ENCODE peak calls at places on chromosome 9, in four cellular contexts. I is mucosa of descending colon, O is mammary epithelial cell, H is bronchial epithelial cell. K is an unnamed sample.

GRCh38 chr9:35510745-35511428 is 21.0 kb downstream of the RUSC2 start:
- DNase-seq in O (peak; percentile 50), H (peak; percentile 83), I (peak; percentile 52), K (peak; percentile 93)

GRCh38 chr9:101738566-101739183 is at the start of gene GRIN3A:
- DNase-seq in H (no peak), O (no peak), I (peak; percentile 55), K (no peak)

GRCh38 chr9:32991895-32992595 is 9.4 kb downstream of the APTX start:
- DNase-seq in O (no peak), H (no peak), I (no peak), K (no peak)

GRCh38 chr9:27151693-27152397 is 42.8 kb downstream of the TEK start:
- DNase-seq in I (no peak), H (peak; percentile 63), O (peak; percentile 30), K (peak; percentile 47)

GRCh38 chr9:14515564-14516198 is 177.6 kb downstream of the ZDHHC21 start:
- DNase-seq in H (no peak), I (no peak), O (no peak), K (peak; percentile 69)

GRCh38 chr9:131608469-131609115 is 63.3 kb downstream of the PRRT1B start:
- DNase-seq in H (peak; percentile 86), I (no peak), O (peak; percentile 81), K (peak; percentile 85)

GRCh38 chr9:32180597-32180996 is 203.8 kb upstream of the ACO1 start:
- DNase-seq in O (no peak), H (no peak), I (no peak), K (no peak)

GRCh38 chr9:97717866-97718265 is 20.7 kb upstream of the XPA start:
- DNase-seq in I (no peak), H (no peak), O (no peak), K (no peak)

GRCh38 chr9:126113756-126114408 is 212.7 kb upstream of the MVB12B start:
- DNase-seq in H (no peak), O (no peak), I (no peak), K (no peak)

GRCh38 chr9:15222313-15222712 is 84.7 kb downstream of the TTC39B start:
- DNase-seq in O (peak; percentile 50), H (no peak), I (no peak), K (no peak)

GRCh38 chr9:120892177-120892747 is 15.3 kb upstream of the PHF19 start:
- DNase-seq in O (no peak), H (no peak), I (no peak), K (no peak)

GRCh38 chr9:77807295-77807694 is 159.2 kb upstream of the GNA14 start:
- DNase-seq in H (peak; percentile 99), O (peak; percentile 93), I (no peak), K (peak; percentile 73)

GRCh38 chr9:14687042-14687719 is 6.1 kb downstream of the ZDHHC21 start:
- DNase-seq in H (peak; percentile 73), I (peak; percentile 27), O (peak; percentile 58), K (peak; percentile 94)

GRCh38 chr9:2634818-2635217 is 13.2 kb downstream of the VLDLR start:
- DNase-seq in H (no peak), O (no peak), I (no peak), K (no peak)
- H3K4me3 ChIP-seq in H (no peak overlapping the region), O (no peak overlapping the region), I (no peak overlapping the region), K (no peak overlapping the region)

DNA sequence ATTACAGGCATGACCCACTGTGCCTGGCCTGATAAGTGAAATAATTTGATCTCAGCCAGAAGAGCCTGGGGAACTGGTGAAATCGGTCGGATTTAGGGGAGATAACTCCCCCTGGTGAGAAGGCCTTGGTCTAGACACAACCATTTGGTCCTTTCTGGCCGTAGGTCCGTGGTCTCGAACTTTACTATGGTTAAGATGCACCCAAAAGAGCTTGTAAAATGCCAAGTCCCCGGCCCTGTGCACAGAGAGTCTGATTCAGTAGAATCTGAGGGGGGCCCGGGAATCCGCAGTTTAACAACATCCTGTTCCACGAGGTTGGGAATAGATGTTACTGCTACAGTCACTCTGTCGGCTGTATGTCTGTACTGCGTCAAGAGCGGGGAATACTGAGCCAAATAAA is 140.7 kb downstream of the C9orf50 start:
- DNase-seq in I (no peak), O (no peak), H (no peak), K (peak; percentile 52)
- TF ChIP-seq CTCF in I (no peak), O (no peak), H (no peak), K (peak; percentile 12)

DNA sequence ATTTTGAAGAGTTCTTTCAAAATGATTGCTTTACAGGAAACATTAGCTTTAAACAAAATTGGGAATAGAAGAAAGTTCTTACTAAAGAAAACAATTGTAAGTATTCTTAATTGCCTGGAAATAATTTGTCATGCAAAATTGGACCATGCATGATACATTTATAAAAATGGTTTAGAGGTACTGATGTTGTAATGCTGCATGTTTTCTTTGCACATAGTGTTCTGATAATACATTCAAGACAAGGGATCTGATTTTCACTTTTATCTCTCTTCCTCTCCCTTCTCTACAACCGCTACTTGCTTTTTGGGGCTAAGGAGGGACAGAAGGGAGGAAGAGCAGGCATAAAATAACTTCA is 211.6 kb upstream of the MPDZ start:
- DNase-seq in O (no peak), H (no peak), I (no peak), K (no peak)
- H3K4me3 ChIP-seq in O (no peak overlapping the region), H (no peak overlapping the region), I (no peak overlapping the region), K (no peak overlapping the region)

GRCh38 chr9:136092353-136092650 is 2.8 kb downstream of the NACC2 start:
- DNase-seq in O (no peak), H (no peak), I (no peak), K (no peak)

GRCh38 chr9:136093995-136094881 is 851 bp downstream of the NACC2 start:
- DNase-seq in O (peak; percentile 62), H (peak; percentile 18), I (peak; percentile 83), K (peak; percentile 42)

GRCh38 chr9:136092741-136093140 is 2.3 kb downstream of the NACC2 start:
- DNase-seq in I (peak; percentile 38), H (no peak), O (no peak), K (no peak)

GRCh38 chr9:136095028-136095494 is at the start of gene NACC2:
- DNase-seq in O (peak; percentile 70), I (peak; percentile 85), H (peak; percentile 28), K (peak; percentile 53)

DNA sequence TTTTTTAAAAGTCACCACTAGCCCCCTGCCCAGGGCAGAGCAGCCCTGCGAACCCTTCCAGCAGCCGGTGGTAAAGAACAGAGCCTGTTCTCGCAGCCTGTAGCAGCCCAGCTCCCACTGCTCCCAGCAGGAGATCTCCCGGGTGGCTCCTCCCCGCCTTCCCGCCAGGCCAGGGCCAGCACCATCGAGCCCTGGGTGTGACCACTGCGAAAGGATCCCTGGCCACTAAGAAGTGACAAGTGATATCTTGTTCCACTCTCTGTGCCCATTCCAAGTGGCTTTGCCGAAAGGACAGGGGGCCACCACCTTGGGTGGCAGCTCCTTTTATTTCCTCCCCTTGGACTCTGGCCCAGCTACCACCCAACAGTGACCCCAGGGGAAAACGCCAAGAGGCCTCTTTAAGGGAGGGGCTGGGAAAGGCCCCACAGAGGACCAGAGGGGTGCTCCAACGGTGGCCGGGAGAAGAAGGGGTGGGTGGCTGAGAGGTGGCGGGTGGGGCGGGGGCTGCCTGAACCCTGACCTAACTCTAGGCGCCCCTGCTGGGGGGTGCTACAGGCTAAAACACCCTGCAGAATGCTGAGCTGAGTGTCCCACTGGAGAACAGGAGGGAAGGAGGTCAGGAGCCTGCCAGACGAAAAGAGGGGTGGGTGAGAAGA is 1.6 kb downstream of the NACC2 start:
- DNase-seq in O (no peak), I (peak; percentile 61), H (no peak), K (no peak)
- TF ChIP-seq CTCF in O (no peak), I (no peak), H (no peak), K (no peak)

GRCh38 chr9:127813739-127814226 is 11.1 kb downstream of the FPGS start:
- DNase-seq in O (no peak), H (no peak), I (no peak), K (no peak)

GRCh38 chr9:127815512-127816361 is 13.1 kb downstream of the FPGS start:
- DNase-seq in I (no peak), O (no peak), H (no peak), K (no peak)

GRCh38 chr9:127812936-127813675 is 10.4 kb downstream of the FPGS start:
- DNase-seq in H (no peak), O (no peak), I (no peak), K (no peak)

GRCh38 chr9:127816362-127816725 is 13.7 kb downstream of the FPGS start:
- DNase-seq in H (no peak), I (no peak), O (no peak), K (no peak)

GRCh38 chr9:127814619-127815511 is 12.2 kb downstream of the FPGS start:
- DNase-seq in H (no peak), I (no peak), O (no peak), K (no peak)
- H3K4me3 ChIP-seq in H (no peak overlapping the region), I (no peak overlapping the region), O (no peak overlapping the region), K (no peak overlapping the region)

GRCh38 chr9:91833096-91833877 is 116.7 kb downstream of the ROR2 start:
- DNase-seq in H (no peak), I (no peak), O (no peak), K (no peak)
- TF ChIP-seq CTCF in H (no peak), I (no peak), O (no peak), K (no peak)

GRCh38 chr9:83472764-83473163 is 65.4 kb downstream of the FRMD3 start:
- DNase-seq in H (no peak), I (no peak), O (no peak), K (no peak)
- H3K4me3 ChIP-seq in H (no peak overlapping the region), I (no peak overlapping the region), O (no peak overlapping the region), K (no peak overlapping the region)

GRCh38 chr9:71210326-71210725 is 88.9 kb upstream of the TRPM3 start:
- DNase-seq in H (no peak), I (no peak), O (no peak), K (no peak)
- TF ChIP-seq CTCF in H (no peak), I (no peak), O (no peak), K (no peak)

GRCh38 chr9:96029722-96030515 is 154.4 kb downstream of the ERCC6L2 start:
- DNase-seq in H (no peak), I (no peak), O (no peak), K (no peak)

GRCh38 chr9:96031366-96031824 is 155.9 kb downstream of the ERCC6L2 start:
- DNase-seq in H (peak; percentile 40), I (no peak), O (no peak), K (no peak)

GRCh38 chr9:96033896-96034295 is 158.4 kb downstream of the ERCC6L2 start:
- DNase-seq in H (no peak), O (no peak), I (no peak), K (no peak)

GRCh38 chr9:96034553-96035122 is 159.1 kb downstream of the ERCC6L2 start:
- DNase-seq in O (no peak), I (no peak), H (no peak), K (no peak)

DNA sequence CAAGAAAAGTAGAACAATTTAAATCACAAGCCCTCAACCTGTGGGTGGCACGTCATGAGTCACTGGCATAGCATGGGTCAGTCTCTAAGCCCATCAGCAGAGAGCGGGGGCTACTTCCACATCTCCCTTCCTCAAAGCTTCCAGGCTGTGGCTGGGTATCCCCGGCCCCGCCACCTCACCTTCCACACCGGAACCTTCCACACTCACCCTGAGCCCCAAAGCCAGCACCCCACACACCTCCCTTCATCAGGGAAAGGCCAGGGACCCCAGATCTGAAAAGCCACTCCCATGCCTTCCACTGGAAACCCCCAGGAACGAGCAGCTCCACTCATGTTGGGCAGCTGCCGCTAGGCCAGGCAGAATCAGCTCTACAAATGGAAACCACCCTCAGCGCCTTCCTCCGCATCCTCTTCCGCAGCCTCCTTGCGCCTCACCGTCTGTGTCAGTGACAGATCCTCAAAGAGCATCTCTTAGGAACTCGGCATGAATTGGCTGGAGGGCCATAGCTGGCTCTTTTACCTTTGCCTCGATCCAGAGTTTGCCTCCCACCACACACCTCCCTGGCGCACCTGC is 156.6 kb downstream of the ERCC6L2 start:
- DNase-seq in O (no peak), I (no peak), H (no peak), K (no peak)
- H3K4me3 ChIP-seq in O (no peak overlapping the region), I (no peak overlapping the region), H (no peak overlapping the region), K (no peak overlapping the region)

K was measured in astrocyte of the spinal cord.